ENCODE peak calls at places on chromosomes 1 and 21, in five cellular contexts. R, J, D, S and Z are unnamed samples.

GRCh38 chr21:44489962-44490361 is 34.7 kb downstream of the LRRC3 start:
- DNase-seq in D (no peak), J (no peak), R (no peak), S (no peak), Z (no peak)

GRCh38 chr1:225944951-225945350 is 3.9 kb upstream of the LEFTY2 start:
- DNase-seq in R (no peak), D (no peak), S (no peak), J (no peak), Z (no peak)

GRCh38 chr1:159920651-159921050 is 4.7 kb downstream of the TAGLN2 start:
- DNase-seq in R (no peak), D (no peak), S (no peak), J (no peak), Z (no peak)

GRCh38 chr1:64598100-64598571 is 128.2 kb downstream of the CACHD1 start:
- DNase-seq in R (no peak), J (no peak), S (no peak), D (no peak), Z (peak; percentile 81)

GRCh38 chr1:183956559-183957188 is 80.9 kb downstream of the COLGALT2 start:
- DNase-seq in S (no peak), R (peak; percentile 79), D (peak; percentile 55), J (no peak), Z (peak; percentile 81)

GRCh38 chr1:109522026-109522425 is 12.5 kb upstream of the AMIGO1 start:
- DNase-seq in D (no peak), S (no peak), R (no peak), J (no peak), Z (no peak)

GRCh38 chr1:233629305-233629935 is 15.5 kb downstream of the KCNK1 start:
- DNase-seq in R (no peak), S (no peak), D (no peak), J (peak; percentile 45), Z (no peak)

GRCh38 chr1:54137532-54138061 is 15.2 kb downstream of the CDCP2 start:
- DNase-seq in R (peak; percentile 86), D (no peak), J (no peak), S (no peak), Z (no peak)

GRCh38 chr1:6124341-6124740 is 55.8 kb downstream of the CHD5 start:
- DNase-seq in S (no peak), J (no peak), D (no peak), R (no peak), Z (no peak)

GRCh38 chr1:247013391-247013790 is 5.5 kb upstream of the ZNF695 start:
- DNase-seq in R (no peak), D (no peak), J (no peak), S (no peak), Z (no peak)

GRCh38 chr1:74714429-74715362 is 18.2 kb downstream of the CRYZ start:
- DNase-seq in R (no peak), S (no peak), D (no peak), J (no peak), Z (no peak)

GRCh38 chr21:30209571-30209970 is 6.3 kb downstream of the CLDN8 start:
- DNase-seq in R (no peak), D (no peak), J (no peak), S (no peak), Z (no peak)

GRCh38 chr1:119903443-119903835 is 7.1 kb upstream of the ADAM30 start:
- DNase-seq in D (no peak), J (no peak), R (no peak), S (no peak), Z (peak; percentile 33)

GRCh38 chr1:82565146-82565545 is 764.4 kb downstream of the ADGRL2 start:
- DNase-seq in R (no peak), D (no peak), J (no peak), S (no peak), Z (peak; percentile 71)

GRCh38 chr1:228208831-228209524 is 1.1 kb downstream of the OBSCN start:
- DNase-seq in D (no peak), S (no peak), R (no peak), J (no peak), Z (no peak)

GRCh38 chr1:246503341-246503740 is 3.7 kb downstream of the SMYD3 start:
- DNase-seq in R (no peak), D (no peak), S (no peak), J (no peak), Z (peak; percentile 95)

GRCh38 chr1:226662704-226663326 is 76.3 kb downstream of the ITPKB start:
- DNase-seq in R (peak; percentile 86), S (peak; percentile 59), J (peak; percentile 78), D (peak; percentile 86), Z (peak; percentile 86)

GRCh38 chr21:32238063-32238462 is 40.8 kb downstream of the MIS18A start:
- DNase-seq in S (no peak), R (no peak), J (no peak), D (no peak), Z (no peak)

GRCh38 chr1:53636621-53637171 is 102.3 kb downstream of the GLIS1 start:
- DNase-seq in J (no peak), S (peak; percentile 15), D (no peak), R (no peak), Z (no peak)

GRCh38 chr1:233448290-233448689 is 120.8 kb downstream of the MAP3K21 start:
- DNase-seq in R (no peak), D (no peak), J (no peak), S (no peak), Z (no peak)

GRCh38 chr1:10860682-10861081 is 64.2 kb upstream of the CASZ1 start:
- DNase-seq in J (no peak), R (no peak), D (no peak), S (peak; percentile 78), Z (no peak)

GRCh38 chr1:87439821-87440220 is 111.1 kb downstream of the LMO4 start:
- DNase-seq in S (no peak), R (no peak), D (no peak), J (no peak), Z (peak; percentile 3)

GRCh38 chr1:239587066-239587465 is 200.7 kb downstream of the CHRM3 start:
- DNase-seq in S (no peak), R (no peak), D (peak; percentile 24), J (no peak), Z (no peak)
- TF ChIP-seq CTCF in S (no peak), R (no peak), D (peak; percentile 28), J (no peak), Z (no peak)

GRCh38 chr1:2205191-2205952 is 10.8 kb upstream of the FAAP20 start:
- DNase-seq in S (peak; percentile 98), R (peak; percentile 86), J (peak; percentile 94), D (peak; percentile 93), Z (peak; percentile 54)
- H3K4me3 ChIP-seq in S (peak overlapping the region; percentile 51), R (no peak overlapping the region), J (peak overlapping the region; percentile 60), D (peak overlapping the region; percentile 61), Z (peak overlapping the region; percentile 47)

GRCh38 chr1:143736562-143736961 is 235.2 kb downstream of the FAM72C start:
- DNase-seq in D (no peak), S (no peak), J (no peak), R (no peak), Z (no peak)

GRCh38 chr1:143735764-143736461 is 235.9 kb downstream of the FAM72C start:
- DNase-seq in J (no peak), R (peak; percentile 18), D (no peak), S (no peak), Z (peak; percentile 23)
- H3K27me3 ChIP-seq in J (no peaks in the 10 kb centered on the region), R (no peaks in the 10 kb centered on the region), D (peaks cover 3% of the 10 kb centered on the region), S (no peaks in the 10 kb centered on the region), Z (no peaks in the 10 kb centered on the region)

GRCh38 chr1:101438359-101438758 is 201.5 kb downstream of the S1PR1 start:
- DNase-seq in J (no peak), D (no peak), S (no peak), R (peak; percentile 59), Z (peak; percentile 7)
- TF ChIP-seq CTCF in J (no peak), D (no peak), S (no peak), R (peak; percentile 55), Z (peak; percentile 6)